ENCODE peak calls at places on chromosomes 7 and 10, in nine cellular contexts. One of them, this sample, is unnamed.

GRCh38 chr7:8068892-8069686 is 100.5 kb downstream of the GLCCI1 start:
- DNase-seq in fibroblast of the aortic adventitia: no peak
- DNase-seq in heart left ventricle: no peak
- DNase-seq in fibroblast of pulmonary artery: no peak
- DNase-seq in astrocyte: no peak
- DNase-seq in AG10803: no peak
- DNase-seq in sigmoid colon: no peak
- DNase-seq in nephron progenitor cell: no peak
- DNase-seq in choroid plexus epithelial cell: no peak
- DNase-seq in this sample: no peak

GRCh38 chr7:92325850-92326249 is 80.1 kb downstream of the ANKIB1 start:
- DNase-seq in fibroblast of the aortic adventitia: peak
- DNase-seq in heart left ventricle: no peak
- DNase-seq in fibroblast of pulmonary artery: peak
- DNase-seq in astrocyte: no peak
- DNase-seq in AG10803: no peak
- DNase-seq in sigmoid colon: no peak
- DNase-seq in nephron progenitor cell: no peak
- DNase-seq in choroid plexus epithelial cell: peak
- DNase-seq in this sample: no peak

GRCh38 chr10:130772056-130772455 is 539.5 kb downstream of the TCERG1L start:
- DNase-seq in fibroblast of the aortic adventitia: no peak
- DNase-seq in heart left ventricle: no peak
- DNase-seq in fibroblast of pulmonary artery: no peak
- DNase-seq in astrocyte: no peak
- DNase-seq in AG10803: no peak
- DNase-seq in sigmoid colon: peak
- DNase-seq in nephron progenitor cell: no peak
- DNase-seq in choroid plexus epithelial cell: no peak
- DNase-seq in this sample: no peak

GRCh38 chr7:18575989-18576572 is 80.5 kb downstream of the HDAC9 start:
- DNase-seq in fibroblast of the aortic adventitia: no peak
- DNase-seq in heart left ventricle: no peak
- DNase-seq in fibroblast of pulmonary artery: no peak
- DNase-seq in astrocyte: no peak
- DNase-seq in AG10803: no peak
- DNase-seq in sigmoid colon: no peak
- DNase-seq in nephron progenitor cell: no peak
- DNase-seq in choroid plexus epithelial cell: no peak
- DNase-seq in this sample: no peak

GRCh38 chr10:58299580-58299979 is 30.6 kb downstream of the CISD1 start:
- DNase-seq in fibroblast of the aortic adventitia: peak
- DNase-seq in heart left ventricle: peak
- DNase-seq in fibroblast of pulmonary artery: peak
- DNase-seq in astrocyte: peak
- DNase-seq in AG10803: peak
- DNase-seq in sigmoid colon: no peak
- DNase-seq in nephron progenitor cell: peak
- DNase-seq in choroid plexus epithelial cell: peak
- DNase-seq in this sample: peak

GRCh38 chr10:42850931-42851330 is 68.3 kb downstream of the BMS1 start:
- DNase-seq in fibroblast of the aortic adventitia: no peak
- DNase-seq in heart left ventricle: no peak
- DNase-seq in fibroblast of pulmonary artery: peak
- DNase-seq in astrocyte: no peak
- DNase-seq in AG10803: no peak
- DNase-seq in sigmoid colon: no peak
- DNase-seq in nephron progenitor cell: no peak
- DNase-seq in choroid plexus epithelial cell: no peak
- DNase-seq in this sample: no peak

GRCh38 chr10:6218692-6219493 is 16.2 kb downstream of the PFKFB3 start:
- DNase-seq in fibroblast of the aortic adventitia: no peak
- DNase-seq in heart left ventricle: no peak
- DNase-seq in fibroblast of pulmonary artery: peak
- DNase-seq in astrocyte: peak
- DNase-seq in AG10803: peak
- DNase-seq in sigmoid colon: peak
- DNase-seq in nephron progenitor cell: no peak
- DNase-seq in choroid plexus epithelial cell: peak
- DNase-seq in this sample: no peak

GRCh38 chr7:14398531-14398930 is 409.1 kb upstream of the ETV1 start:
- DNase-seq in fibroblast of the aortic adventitia: no peak
- DNase-seq in heart left ventricle: no peak
- DNase-seq in fibroblast of pulmonary artery: no peak
- DNase-seq in astrocyte: no peak
- DNase-seq in AG10803: no peak
- DNase-seq in sigmoid colon: no peak
- DNase-seq in nephron progenitor cell: no peak
- DNase-seq in choroid plexus epithelial cell: no peak
- DNase-seq in this sample: no peak

GRCh38 chr10:68897336-68897741 is 3.8 kb upstream of the DDX50 start:
- DNase-seq in fibroblast of the aortic adventitia: peak
- DNase-seq in heart left ventricle: peak
- DNase-seq in fibroblast of pulmonary artery: peak
- DNase-seq in astrocyte: peak
- DNase-seq in AG10803: peak
- DNase-seq in sigmoid colon: no peak
- DNase-seq in nephron progenitor cell: peak
- DNase-seq in choroid plexus epithelial cell: peak
- DNase-seq in this sample: peak

GRCh38 chr10:112695539-112695938 is 248.5 kb downstream of the VTI1A start:
- DNase-seq in fibroblast of the aortic adventitia: no peak
- DNase-seq in heart left ventricle: no peak
- DNase-seq in fibroblast of pulmonary artery: no peak
- DNase-seq in astrocyte: no peak
- DNase-seq in AG10803: no peak
- DNase-seq in sigmoid colon: no peak
- DNase-seq in nephron progenitor cell: no peak
- DNase-seq in choroid plexus epithelial cell: no peak
- DNase-seq in this sample: no peak

GRCh38 chr10:80454526-80455460 is 683 bp downstream of the TSPAN14 start:
- DNase-seq in fibroblast of the aortic adventitia: peak
- DNase-seq in heart left ventricle: peak
- DNase-seq in fibroblast of pulmonary artery: peak
- DNase-seq in astrocyte: no peak
- DNase-seq in AG10803: peak
- DNase-seq in sigmoid colon: peak
- DNase-seq in nephron progenitor cell: peak
- DNase-seq in choroid plexus epithelial cell: peak
- DNase-seq in this sample: peak

GRCh38 chr10:80945267-80945880 is 407.7 kb downstream of the SH2D4B start:
- DNase-seq in fibroblast of the aortic adventitia: no peak
- DNase-seq in heart left ventricle: no peak
- DNase-seq in fibroblast of pulmonary artery: no peak
- DNase-seq in astrocyte: no peak
- DNase-seq in AG10803: no peak
- DNase-seq in sigmoid colon: no peak
- DNase-seq in nephron progenitor cell: no peak
- DNase-seq in choroid plexus epithelial cell: no peak
- DNase-seq in this sample: no peak

GRCh38 chr10:12214093-12214492 is 18.1 kb downstream of the CDC123 start:
- DNase-seq in fibroblast of the aortic adventitia: no peak
- DNase-seq in heart left ventricle: no peak
- DNase-seq in fibroblast of pulmonary artery: no peak
- DNase-seq in astrocyte: no peak
- DNase-seq in AG10803: no peak
- DNase-seq in sigmoid colon: no peak
- DNase-seq in nephron progenitor cell: no peak
- DNase-seq in choroid plexus epithelial cell: no peak
- DNase-seq in this sample: no peak

GRCh38 chr7:117110480-117111315 is 157.4 kb downstream of the ST7 start:
- DNase-seq in fibroblast of the aortic adventitia: no peak
- DNase-seq in heart left ventricle: no peak
- DNase-seq in fibroblast of pulmonary artery: no peak
- DNase-seq in astrocyte: no peak
- DNase-seq in AG10803: no peak
- DNase-seq in sigmoid colon: no peak
- DNase-seq in nephron progenitor cell: peak
- DNase-seq in choroid plexus epithelial cell: peak
- DNase-seq in this sample: no peak

GRCh38 chr10:61904711-61905445 is 3.4 kb downstream of the ARID5B start:
- DNase-seq in fibroblast of the aortic adventitia: peak
- DNase-seq in heart left ventricle: no peak
- DNase-seq in fibroblast of pulmonary artery: peak
- DNase-seq in astrocyte: peak
- DNase-seq in AG10803: peak
- DNase-seq in sigmoid colon: no peak
- DNase-seq in nephron progenitor cell: peak
- DNase-seq in choroid plexus epithelial cell: peak
- DNase-seq in this sample: no peak

GRCh38 chr7:68122806-68123205 is 1126.2 kb downstream of the TYW1 start:
- DNase-seq in fibroblast of the aortic adventitia: no peak
- DNase-seq in heart left ventricle: no peak
- DNase-seq in fibroblast of pulmonary artery: no peak
- DNase-seq in astrocyte: no peak
- DNase-seq in AG10803: no peak
- DNase-seq in sigmoid colon: no peak
- DNase-seq in nephron progenitor cell: no peak
- DNase-seq in choroid plexus epithelial cell: no peak
- DNase-seq in this sample: no peak

DNA sequence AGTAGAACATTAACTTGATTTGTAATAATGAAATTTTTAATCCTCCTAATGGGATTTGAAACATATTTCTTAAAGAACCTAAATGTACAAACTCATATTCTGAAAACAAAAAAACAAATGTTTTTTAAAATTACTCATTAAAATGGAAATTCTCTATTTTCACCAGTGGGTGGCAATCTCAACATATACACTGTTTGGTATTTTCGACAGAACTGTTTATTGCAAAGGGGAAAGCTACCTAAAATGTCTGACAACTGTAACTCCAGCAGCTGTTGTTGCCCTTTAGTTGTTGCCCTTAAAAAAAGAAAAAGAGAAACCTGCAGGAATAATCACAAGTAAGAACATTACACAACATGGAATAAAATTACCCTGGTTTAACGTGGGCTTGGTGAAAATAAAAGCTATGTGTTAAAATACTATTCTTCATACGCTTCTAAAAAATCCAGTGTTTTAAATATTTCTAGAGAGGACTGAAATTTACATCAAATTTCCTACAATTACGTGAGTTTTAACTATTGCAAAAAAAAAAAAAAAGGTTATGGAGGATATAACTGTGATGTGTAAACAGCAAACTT is 54.5 kb downstream of the COL1A2 start:
- DNase-seq in fibroblast of the aortic adventitia: peak
- DNase-seq in heart left ventricle: no peak
- DNase-seq in fibroblast of pulmonary artery: peak
- DNase-seq in astrocyte: no peak
- DNase-seq in AG10803: peak
- DNase-seq in sigmoid colon: no peak
- DNase-seq in nephron progenitor cell: no peak
- DNase-seq in choroid plexus epithelial cell: peak
- DNase-seq in this sample: no peak
- TF ChIP-seq CTCF in fibroblast of the aortic adventitia: peak
- TF ChIP-seq CTCF in heart left ventricle: peak
- TF ChIP-seq CTCF in fibroblast of pulmonary artery: peak
- TF ChIP-seq CTCF in astrocyte: peak
- TF ChIP-seq CTCF in AG10803: peak
- TF ChIP-seq CTCF in sigmoid colon: peak
- TF ChIP-seq CTCF in nephron progenitor cell: peak
- TF ChIP-seq CTCF in choroid plexus epithelial cell: peak
- TF ChIP-seq CTCF in this sample: peak

GRCh38 chr10:26448292-26448691 is 10.2 kb downstream of the APBB1IP start:
- DNase-seq in fibroblast of the aortic adventitia: no peak
- DNase-seq in heart left ventricle: no peak
- DNase-seq in fibroblast of pulmonary artery: no peak
- DNase-seq in astrocyte: no peak
- DNase-seq in AG10803: no peak
- DNase-seq in sigmoid colon: no peak
- DNase-seq in nephron progenitor cell: no peak
- DNase-seq in choroid plexus epithelial cell: no peak
- DNase-seq in this sample: no peak
- TF ChIP-seq CTCF in fibroblast of the aortic adventitia: peak
- TF ChIP-seq CTCF in heart left ventricle: no peak
- TF ChIP-seq CTCF in fibroblast of pulmonary artery: no peak
- TF ChIP-seq CTCF in astrocyte: no peak
- TF ChIP-seq CTCF in AG10803: no peak
- TF ChIP-seq CTCF in sigmoid colon: no peak
- TF ChIP-seq CTCF in nephron progenitor cell: no peak
- TF ChIP-seq CTCF in choroid plexus epithelial cell: no peak
- TF ChIP-seq CTCF in this sample: peak

GRCh38 chr10:109018892-109019507 is 904.3 kb downstream of the XPNPEP1 start:
- DNase-seq in fibroblast of the aortic adventitia: peak
- DNase-seq in heart left ventricle: no peak
- DNase-seq in fibroblast of pulmonary artery: no peak
- DNase-seq in astrocyte: no peak
- DNase-seq in AG10803: peak
- DNase-seq in sigmoid colon: no peak
- DNase-seq in nephron progenitor cell: no peak
- DNase-seq in choroid plexus epithelial cell: peak
- DNase-seq in this sample: no peak
- TF ChIP-seq CTCF in fibroblast of the aortic adventitia: peak
- TF ChIP-seq CTCF in heart left ventricle: no peak
- TF ChIP-seq CTCF in fibroblast of pulmonary artery: peak
- TF ChIP-seq CTCF in astrocyte: no peak
- TF ChIP-seq CTCF in AG10803: peak
- TF ChIP-seq CTCF in sigmoid colon: no peak
- TF ChIP-seq CTCF in nephron progenitor cell: no peak
- TF ChIP-seq CTCF in choroid plexus epithelial cell: peak
- TF ChIP-seq CTCF in this sample: no peak

DNA sequence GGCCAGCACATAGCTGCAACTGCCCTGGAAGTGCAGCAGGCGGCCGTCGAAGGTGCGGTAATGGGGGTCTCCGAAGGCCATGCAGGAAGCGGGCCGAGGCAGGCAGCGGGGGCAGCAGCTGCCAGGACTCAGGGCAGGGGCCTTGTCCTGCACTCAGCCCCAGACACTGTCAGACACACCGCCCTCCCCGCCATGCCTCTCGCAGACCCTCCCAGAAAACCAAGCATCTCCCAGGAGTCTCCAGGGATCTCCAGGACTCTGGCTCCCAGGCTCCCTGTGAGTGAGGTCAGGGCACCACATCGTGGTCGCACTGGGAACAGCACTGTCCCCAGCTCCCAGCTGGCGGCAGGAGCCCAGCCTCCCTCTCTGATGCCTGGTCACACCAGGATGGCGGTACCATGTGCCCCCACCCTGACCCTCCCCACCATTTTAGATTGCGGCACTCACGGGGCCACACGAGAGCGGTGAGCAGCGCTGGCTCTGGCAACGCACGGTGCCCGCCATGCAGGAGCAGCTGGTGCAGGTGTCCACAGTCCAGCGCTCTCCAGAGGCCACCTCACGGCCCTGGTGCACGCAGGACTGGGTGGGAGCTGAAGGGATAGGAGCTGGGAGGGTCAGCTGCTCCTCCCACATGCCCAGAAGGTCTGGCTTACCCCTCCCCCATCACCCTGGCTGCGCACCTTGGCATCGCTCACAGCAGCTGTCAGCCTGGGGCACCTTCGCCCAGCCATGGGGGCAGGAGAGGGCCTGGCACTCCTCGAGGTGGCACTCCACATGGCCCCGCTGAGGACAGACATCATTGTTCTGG is 17.5 kb downstream of the ATP6V1F start:
- DNase-seq in fibroblast of the aortic adventitia: peak
- DNase-seq in heart left ventricle: no peak
- DNase-seq in fibroblast of pulmonary artery: peak
- DNase-seq in astrocyte: peak
- DNase-seq in AG10803: peak
- DNase-seq in sigmoid colon: peak
- DNase-seq in nephron progenitor cell: peak
- DNase-seq in choroid plexus epithelial cell: peak
- DNase-seq in this sample: peak
- TF ChIP-seq CTCF in fibroblast of the aortic adventitia: peak
- TF ChIP-seq CTCF in heart left ventricle: peak
- TF ChIP-seq CTCF in fibroblast of pulmonary artery: peak
- TF ChIP-seq CTCF in astrocyte: peak
- TF ChIP-seq CTCF in AG10803: peak
- TF ChIP-seq CTCF in sigmoid colon: peak
- TF ChIP-seq CTCF in nephron progenitor cell: peak
- TF ChIP-seq CTCF in choroid plexus epithelial cell: peak
- TF ChIP-seq CTCF in this sample: peak

GRCh38 chr10:102504976-102505300 is 1.2 kb downstream of the SUFU start:
- DNase-seq in fibroblast of the aortic adventitia: no peak
- DNase-seq in heart left ventricle: no peak
- DNase-seq in fibroblast of pulmonary artery: no peak
- DNase-seq in astrocyte: no peak
- DNase-seq in AG10803: no peak
- DNase-seq in sigmoid colon: peak
- DNase-seq in nephron progenitor cell: no peak
- DNase-seq in choroid plexus epithelial cell: no peak
- DNase-seq in this sample: no peak
- TF ChIP-seq CTCF in fibroblast of the aortic adventitia: no peak
- TF ChIP-seq CTCF in heart left ventricle: no peak
- TF ChIP-seq CTCF in fibroblast of pulmonary artery: no peak
- TF ChIP-seq CTCF in astrocyte: no peak
- TF ChIP-seq CTCF in AG10803: no peak
- TF ChIP-seq CTCF in sigmoid colon: no peak
- TF ChIP-seq CTCF in nephron progenitor cell: no peak
- TF ChIP-seq CTCF in choroid plexus epithelial cell: no peak
- TF ChIP-seq CTCF in this sample: no peak

This sample was measured in progenitor cell of endocrine pancreas.